ENCODE peak calls at places on chromosomes 4 and X, in five cellular contexts. J is mesenchymal stem cell; F is activated effector memory CD4-positive, alpha-beta T cell treated with Interleukin-2 at 50 U/mL for 16 hours; T is activated T-helper 1 cell treated with anti-CD3 and anti-CD28 coated beads, Interleukin-2, amount 50 U/mL, for 16 hours; H is pulmonary artery endothelial cell. O is an unnamed sample.

GRCh38 chr4:2799444-2799911 is 6.6 kb downstream of the SH3BP2 start:
- DNase-seq in J (no peak), F (no peak), T (no peak), H (no peak), O (no peak)

GRCh38 chr4:823093-823760 is 2.7 kb downstream of the CPLX1 start:
- DNase-seq in J (no peak), F (no peak), T (no peak), H (no peak), O (no peak)

GRCh38 chr4:112060212-112060611 is 85.0 kb upstream of the FAM241A start:
- DNase-seq in J (peak), F (no peak), T (no peak), H (no peak), O (no peak)

GRCh38 chr4:110361921-110362320 is 114.0 kb upstream of the ENPEP start:
- DNase-seq in J (peak), F (no peak), T (no peak), H (no peak), O (peak)

GRCh38 chr4:78601013-78601412 is 49.4 kb downstream of the ANXA3 start:
- DNase-seq in J (no peak), F (no peak), T (no peak), H (no peak), O (no peak)

GRCh38 chr4:6763330-6763851 is 19.1 kb upstream of the KIAA0232 start:
- DNase-seq in J (no peak), F (no peak), T (no peak), H (no peak), O (no peak)

GRCh38 chr4:56253631-56254241 is 133.6 kb downstream of the AASDH start:
- DNase-seq in J (no peak), F (no peak), T (no peak), H (no peak), O (no peak)

GRCh38 chr4:68077737-68078136 is 51.9 kb downstream of the TMPRSS11F start:
- DNase-seq in J (no peak), F (no peak), T (no peak), H (no peak), O (no peak)

GRCh38 chrX:13346646-13347045 is 26.8 kb upstream of the ATXN3L start:
- DNase-seq in J (no peak), F (no peak), T (no peak), H (no peak), O (no peak)

GRCh38 chrX:153411255-153411987 is at the start of gene ZFP92:
- DNase-seq in J (peak), F (peak), T (no peak), H (no peak), O (no peak)

GRCh38 chr4:41359069-41359769 is 102.5 kb downstream of the UCHL1 start:
- DNase-seq in J (no peak), F (no peak), T (no peak), H (no peak), O (no peak)

GRCh38 chrX:151513472-151513871 is 50.0 kb upstream of the PASD1 start:
- DNase-seq in J (no peak), F (no peak), T (no peak), H (no peak), O (no peak)

GRCh38 chr4:167020410-167020809 is 213.9 kb downstream of the SPOCK3 start:
- DNase-seq in J (peak), F (no peak), T (no peak), H (no peak), O (no peak)

GRCh38 chr4:174595141-174595929 is 73.0 kb upstream of the HPGD start:
- DNase-seq in J (no peak), F (no peak), T (no peak), H (no peak), O (no peak)

GRCh38 chrX:106300239-106300638 is 132.1 kb downstream of the PWWP3B start:
- DNase-seq in J (no peak), F (no peak), T (no peak), H (no peak), O (no peak)

GRCh38 chr4:184801781-184802180 is 24.0 kb downstream of the ACSL1 start:
- DNase-seq in J (no peak), F (no peak), T (no peak), H (no peak), O (no peak)

GRCh38 chr4:114108869-114109268 is 129.4 kb upstream of the ARSJ start:
- DNase-seq in J (peak), F (no peak), T (no peak), H (no peak), O (no peak)

GRCh38 chr4:173490817-173491518 is 39.1 kb downstream of the HAND2 start:
- DNase-seq in J (peak), F (no peak), T (no peak), H (peak), O (no peak)

GRCh38 chrX:12721042-12721441 is 70.2 kb upstream of the PRPS2 start:
- DNase-seq in J (no peak), F (no peak), T (no peak), H (no peak), O (no peak)

GRCh38 chr4:173252024-173252935 is 81.9 kb downstream of the HMGB2 start:
- DNase-seq in J (peak), F (no peak), T (no peak), H (peak), O (peak)

GRCh38 chr4:84070293-84070692 is 428.8 kb downstream of the NKX6-1 start:
- DNase-seq in J (no peak), F (no peak), T (no peak), H (no peak), O (no peak)

GRCh38 chr4:6270691-6271121 is 1.1 kb downstream of the WFS1 start:
- DNase-seq in J (peak), F (no peak), T (no peak), H (no peak), O (no peak)

GRCh38 chrX:48919360-48919821 is 567 bp upstream of the PIM2 start:
- DNase-seq in J (no peak), F (no peak), T (no peak), H (no peak), O (no peak)

GRCh38 chrX:55167124-55167523 is 53.0 kb upstream of the PAGE5 start:
- DNase-seq in J (peak), F (no peak), T (no peak), H (no peak), O (no peak)

GRCh38 chr4:13534344-13535063 is 9.8 kb downstream of the NKX3-2 start:
- DNase-seq in J (no peak), F (no peak), T (no peak), H (no peak), O (no peak)

GRCh38 chrX:31260351-31260750 is 188.5 kb upstream of the FTHL17 start:
- DNase-seq in J (no peak), F (no peak), T (no peak), H (no peak), O (no peak)

GRCh38 chr4:88823058-88823919 is 125.7 kb upstream of the NAP1L5 start:
- DNase-seq in J (peak), F (peak), T (peak), H (peak), O (peak)

GRCh38 chr4:150739591-150739990 is 157.6 kb downstream of the MAB21L2 start:
- DNase-seq in J (no peak), F (no peak), T (no peak), H (peak), O (no peak)

GRCh38 chr4:108433832-108434231 is 186.5 kb upstream of the RPL34 start:
- DNase-seq in J (peak), F (peak), T (no peak), H (no peak), O (no peak)

GRCh38 chr4:168839758-168840385 is 170.2 kb downstream of the CBR4 start:
- DNase-seq in J (peak), F (no peak), T (no peak), H (no peak), O (no peak)

GRCh38 chr4:108072300-108072699 is 82.6 kb downstream of the HADH start:
- DNase-seq in J (no peak), F (peak), T (peak), H (no peak), O (peak)

GRCh38 chr4:74374561-74375327 is 9.8 kb downstream of the EREG start:
- DNase-seq in J (peak), F (no peak), T (no peak), H (no peak), O (no peak)

GRCh38 chrX:40314070-40314469 is 216.3 kb upstream of the BCOR start:
- DNase-seq in J (no peak), F (no peak), T (no peak), H (no peak), O (no peak)

GRCh38 chrX:154308108-154308946 is 12.7 kb downstream of the TKTL1 start:
- DNase-seq in J (peak), F (peak), T (peak), H (no peak), O (no peak)

GRCh38 chrX:24371391-24371972 is 11.0 kb downstream of the SUPT20HL1 start:
- DNase-seq in J (peak), F (peak), T (no peak), H (no peak), O (no peak)

GRCh38 chrX:117839544-117839943 is 277.1 kb downstream of the KLHL13 start:
- DNase-seq in J (no peak), F (no peak), T (no peak), H (no peak), O (no peak)

GRCh38 chr4:37793562-37793961 is 32.9 kb upstream of the PGM2 start:
- DNase-seq in J (peak), F (no peak), T (no peak), H (no peak), O (no peak)

GRCh38 chr4:129371901-129372300 is 275.9 kb downstream of the C4orf33 start:
- DNase-seq in J (no peak), F (no peak), T (no peak), H (no peak), O (no peak)

GRCh38 chr4:183821090-183821853 is 83.8 kb upstream of the STOX2 start:
- DNase-seq in J (no peak), F (no peak), T (no peak), H (no peak), O (no peak)